ENCODE peak calls at places on chromosomes 6 and 20, in seven cellular contexts. J is NCI-H2029 treated with DMSO at 0.1 percent for 48 hours, Y is ACHN, L is iPS DF 6.9, F is NCI-H2081, I is T1000, B is neuronal stem cell. X is an unnamed sample.

GRCh38 chr6:6885521-6886088 is 222.2 kb upstream of the RREB1 start:
- DNase-seq in L (no peak), I (no peak), J (peak), Y (no peak), B (no peak), F (no peak), X (peak)

GRCh38 chr20:32358883-32359632 is 927 bp downstream of the ASXL1 start:
- DNase-seq in B (peak), F (peak), L (peak), J (no peak), I (peak), Y (peak), X (peak)

GRCh38 chr6:36577298-36577697 is 16.9 kb upstream of the SRSF3 start:
- DNase-seq in Y (peak), B (no peak), I (peak), L (no peak), F (no peak), J (no peak), X (no peak)

GRCh38 chr20:41643504-41643938 is 25.3 kb upstream of the CHD6 start:
- DNase-seq in J (peak), Y (peak), I (no peak), B (no peak), F (no peak), L (no peak), X (no peak)

GRCh38 chr6:41939091-41939847 is 2.3 kb downstream of the CCND3 start:
- DNase-seq in L (no peak), J (no peak), I (no peak), F (no peak), Y (no peak), B (peak), X (peak)

GRCh38 chr20:62122659-62123449 is 579 bp downstream of the LSM14B start:
- DNase-seq in F (peak), L (no peak), I (no peak), Y (peak), B (no peak), J (no peak), X (no peak)

GRCh38 chr20:50242863-50243609 is 52.4 kb downstream of the CEBPB start:
- DNase-seq in Y (no peak), J (no peak), L (no peak), I (no peak), B (no peak), F (no peak), X (no peak)

GRCh38 chr6:82330171-82330804 is 33.3 kb upstream of the TPBG start:
- DNase-seq in I (no peak), J (no peak), B (no peak), L (no peak), F (no peak), Y (no peak), X (no peak)

GRCh38 chr20:63347081-63347741 is 13.9 kb downstream of the CHRNA4 start:
- DNase-seq in J (no peak), Y (no peak), B (no peak), I (no peak), L (no peak), F (no peak), X (no peak)

GRCh38 chr20:35257175-35257909 is 20.6 kb downstream of the MMP24OS start:
- DNase-seq in Y (no peak), L (no peak), F (no peak), B (no peak), I (no peak), J (no peak), X (no peak)

GRCh38 chr6:13239530-13240455 is 88.5 kb downstream of the TBC1D7 start:
- DNase-seq in B (no peak), I (no peak), J (no peak), F (no peak), L (no peak), Y (no peak), X (no peak)

GRCh38 chr6:157558487-157559200 is 177.7 kb downstream of the ZDHHC14 start:
- DNase-seq in Y (no peak), F (no peak), B (no peak), J (no peak), I (no peak), L (no peak), X (no peak)

GRCh38 chr6:159777240-159777904 is 12.0 kb downstream of the TCP1 start:
- DNase-seq in F (no peak), Y (no peak), I (no peak), B (no peak), J (no peak), L (no peak), X (no peak)

GRCh38 chr6:145711372-145711771 is 23.9 kb downstream of the EPM2A start:
- DNase-seq in J (no peak), L (no peak), B (no peak), I (no peak), Y (no peak), F (no peak), X (no peak)

GRCh38 chr20:5181955-5182354 is 55.1 kb downstream of the CDS2 start:
- DNase-seq in B (no peak), F (no peak), I (no peak), L (no peak), J (no peak), Y (peak), X (no peak)

GRCh38 chr6:31125586-31126363 is 5.5 kb upstream of the CDSN start:
- DNase-seq in F (no peak), J (no peak), B (no peak), I (peak), L (no peak), Y (no peak), X (no peak)

GRCh38 chr20:50865591-50865990 is 65.6 kb downstream of the ADNP start:
- DNase-seq in J (no peak), I (no peak), B (no peak), L (no peak), F (no peak), Y (no peak), X (no peak)

GRCh38 chr20:25459111-25459830 is 51.8 kb downstream of the GINS1 start:
- DNase-seq in Y (no peak), F (no peak), B (no peak), I (no peak), L (no peak), J (no peak), X (no peak)

X was measured in KG1.